ENCODE peak calls at places on chromosomes 4 and X, in seven cellular contexts. One of them, this sample, is unnamed.

GRCh38 chr4:88786011-88786410 is 88.4 kb upstream of the NAP1L5 start:
- DNase-seq in tibial nerve: no peak
- DNase-seq in AG04450: no peak
- DNase-seq in left lung: no peak
- DNase-seq in right atrium auricular region: no peak
- DNase-seq in HFF-Myc: no peak
- DNase-seq in fibroblast of mammary gland: no peak
- DNase-seq in this sample: no peak

GRCh38 chrX:131841496-131842410 is 181.3 kb upstream of the STK26 start:
- DNase-seq in tibial nerve: no peak
- DNase-seq in AG04450: no peak
- DNase-seq in left lung: no peak
- DNase-seq in right atrium auricular region: no peak
- DNase-seq in HFF-Myc: no peak
- DNase-seq in fibroblast of mammary gland: peak; percentile 54
- DNase-seq in this sample: no peak

GRCh38 chrX:119272882-119273806 is 37.1 kb downstream of the PGRMC1 start:
- DNase-seq in tibial nerve: no peak
- DNase-seq in AG04450: no peak
- DNase-seq in left lung: peak; percentile 51
- DNase-seq in right atrium auricular region: no peak
- DNase-seq in HFF-Myc: no peak
- DNase-seq in fibroblast of mammary gland: peak; percentile 52
- DNase-seq in this sample: no peak

GRCh38 chr4:71009796-71010588 is 16.5 kb downstream of the DCK start:
- DNase-seq in tibial nerve: no peak
- DNase-seq in AG04450: no peak
- DNase-seq in left lung: no peak
- DNase-seq in right atrium auricular region: no peak
- DNase-seq in HFF-Myc: peak; percentile 19
- DNase-seq in fibroblast of mammary gland: peak; percentile 74
- DNase-seq in this sample: no peak

GRCh38 chr4:113328514-113328913 is 279.1 kb downstream of the ANK2 start:
- DNase-seq in tibial nerve: no peak
- DNase-seq in AG04450: no peak
- DNase-seq in left lung: no peak
- DNase-seq in right atrium auricular region: no peak
- DNase-seq in HFF-Myc: no peak
- DNase-seq in fibroblast of mammary gland: no peak
- DNase-seq in this sample: no peak

GRCh38 chrX:150058728-150059127 is 120.4 kb upstream of the EOLA2 start:
- DNase-seq in tibial nerve: no peak
- DNase-seq in AG04450: no peak
- DNase-seq in left lung: no peak
- DNase-seq in right atrium auricular region: no peak
- DNase-seq in HFF-Myc: no peak
- DNase-seq in fibroblast of mammary gland: peak; percentile 5
- DNase-seq in this sample: no peak

GRCh38 chr4:38663021-38663800 is 788 bp upstream of the KLF3 start:
- DNase-seq in tibial nerve: no peak
- DNase-seq in AG04450: peak; percentile 24
- DNase-seq in left lung: peak; percentile 58
- DNase-seq in right atrium auricular region: no peak
- DNase-seq in HFF-Myc: no peak
- DNase-seq in fibroblast of mammary gland: no peak
- DNase-seq in this sample: peak; percentile 80

GRCh38 chrX:103540145-103540544 is 20.9 kb upstream of the RAB40A start:
- DNase-seq in tibial nerve: no peak
- DNase-seq in AG04450: no peak
- DNase-seq in left lung: no peak
- DNase-seq in right atrium auricular region: no peak
- DNase-seq in HFF-Myc: no peak
- DNase-seq in fibroblast of mammary gland: peak; percentile 60
- DNase-seq in this sample: no peak

GRCh38 chr4:158929939-158930344 is 161.1 kb downstream of the FNIP2 start:
- DNase-seq in tibial nerve: no peak
- DNase-seq in AG04450: no peak
- DNase-seq in left lung: no peak
- DNase-seq in right atrium auricular region: no peak
- DNase-seq in HFF-Myc: no peak
- DNase-seq in fibroblast of mammary gland: no peak
- DNase-seq in this sample: no peak

GRCh38 chrX:110462957-110463356 is 104.3 kb downstream of the RTL9 start:
- DNase-seq in tibial nerve: no peak
- DNase-seq in AG04450: no peak
- DNase-seq in left lung: no peak
- DNase-seq in right atrium auricular region: no peak
- DNase-seq in HFF-Myc: no peak
- DNase-seq in fibroblast of mammary gland: peak; percentile 6
- DNase-seq in this sample: no peak

GRCh38 chr4:86233681-86234080 is 126.2 kb downstream of the MAPK10 start:
- DNase-seq in tibial nerve: no peak
- DNase-seq in AG04450: no peak
- DNase-seq in left lung: no peak
- DNase-seq in right atrium auricular region: no peak
- DNase-seq in HFF-Myc: no peak
- DNase-seq in fibroblast of mammary gland: no peak
- DNase-seq in this sample: no peak

GRCh38 chrX:437636-438390 is 51.1 kb upstream of the PPP2R3B start:
- DNase-seq in tibial nerve: no peak
- DNase-seq in AG04450: no peak
- DNase-seq in left lung: no peak
- DNase-seq in right atrium auricular region: no peak
- DNase-seq in HFF-Myc: no peak
- DNase-seq in fibroblast of mammary gland: no peak
- DNase-seq in this sample: no peak

GRCh38 chr4:87093443-87094123 is 126.8 kb downstream of the KLHL8 start:
- DNase-seq in tibial nerve: peak; percentile 28
- DNase-seq in AG04450: no peak
- DNase-seq in left lung: no peak
- DNase-seq in right atrium auricular region: no peak
- DNase-seq in HFF-Myc: no peak
- DNase-seq in fibroblast of mammary gland: peak; percentile 54
- DNase-seq in this sample: no peak

GRCh38 chrX:40152173-40152705 is 54.5 kb upstream of the BCOR start:
- DNase-seq in tibial nerve: no peak
- DNase-seq in AG04450: no peak
- DNase-seq in left lung: no peak
- DNase-seq in right atrium auricular region: no peak
- DNase-seq in HFF-Myc: no peak
- DNase-seq in fibroblast of mammary gland: no peak
- DNase-seq in this sample: peak; percentile 39

GRCh38 chr4:136103616-136104015 is 1428.7 kb downstream of the PCDH18 start:
- DNase-seq in tibial nerve: no peak
- DNase-seq in AG04450: no peak
- DNase-seq in left lung: no peak
- DNase-seq in right atrium auricular region: no peak
- DNase-seq in HFF-Myc: no peak
- DNase-seq in fibroblast of mammary gland: no peak
- DNase-seq in this sample: no peak

GRCh38 chr4:139556071-139556734 is at the start of gene SETD7:
- DNase-seq in tibial nerve: peak; percentile 63
- DNase-seq in AG04450: no peak
- DNase-seq in left lung: peak; percentile 84
- DNase-seq in right atrium auricular region: peak; percentile 85
- DNase-seq in HFF-Myc: no peak
- DNase-seq in fibroblast of mammary gland: peak; percentile 71
- DNase-seq in this sample: peak; percentile 73

GRCh38 chrX:136162827-136163427 is 15.6 kb downstream of the FHL1 start:
- DNase-seq in tibial nerve: no peak
- DNase-seq in AG04450: no peak
- DNase-seq in left lung: no peak
- DNase-seq in right atrium auricular region: peak; percentile 74
- DNase-seq in HFF-Myc: no peak
- DNase-seq in fibroblast of mammary gland: peak; percentile 63
- DNase-seq in this sample: no peak

GRCh38 chr4:140789752-140790151 is 33.6 kb upstream of the TBC1D9 start:
- DNase-seq in tibial nerve: no peak
- DNase-seq in AG04450: no peak
- DNase-seq in left lung: no peak
- DNase-seq in right atrium auricular region: no peak
- DNase-seq in HFF-Myc: no peak
- DNase-seq in fibroblast of mammary gland: peak; percentile 44
- DNase-seq in this sample: no peak

GRCh38 chr4:25178838-25179261 is 18.6 kb upstream of the SEPSECS start:
- DNase-seq in tibial nerve: no peak
- DNase-seq in AG04450: no peak
- DNase-seq in left lung: no peak
- DNase-seq in right atrium auricular region: no peak
- DNase-seq in HFF-Myc: no peak
- DNase-seq in fibroblast of mammary gland: no peak
- DNase-seq in this sample: no peak

GRCh38 chrX:24479924-24480722 is 15.0 kb downstream of the PDK3 start:
- DNase-seq in tibial nerve: peak; percentile 5
- DNase-seq in AG04450: no peak
- DNase-seq in left lung: peak; percentile 64
- DNase-seq in right atrium auricular region: no peak
- DNase-seq in HFF-Myc: no peak
- DNase-seq in fibroblast of mammary gland: peak; percentile 6
- DNase-seq in this sample: no peak

GRCh38 chrX:150361070-150361776 is 1.9 kb upstream of the MAMLD1 start:
- DNase-seq in tibial nerve: no peak
- DNase-seq in AG04450: no peak
- DNase-seq in left lung: no peak
- DNase-seq in right atrium auricular region: peak; percentile 52
- DNase-seq in HFF-Myc: no peak
- DNase-seq in fibroblast of mammary gland: no peak
- DNase-seq in this sample: peak; percentile 38

GRCh38 chr4:113411496-113411938 is 350.0 kb downstream of the CAMK2D start:
- DNase-seq in tibial nerve: peak; percentile 51
- DNase-seq in AG04450: peak; percentile 87
- DNase-seq in left lung: no peak
- DNase-seq in right atrium auricular region: no peak
- DNase-seq in HFF-Myc: peak; percentile 39
- DNase-seq in fibroblast of mammary gland: peak; percentile 96
- DNase-seq in this sample: no peak

GRCh38 chr4:77072195-77072753 is 3.5 kb downstream of the CCNI start:
- DNase-seq in tibial nerve: no peak
- DNase-seq in AG04450: no peak
- DNase-seq in left lung: no peak
- DNase-seq in right atrium auricular region: no peak
- DNase-seq in HFF-Myc: no peak
- DNase-seq in fibroblast of mammary gland: no peak
- DNase-seq in this sample: no peak

DNA sequence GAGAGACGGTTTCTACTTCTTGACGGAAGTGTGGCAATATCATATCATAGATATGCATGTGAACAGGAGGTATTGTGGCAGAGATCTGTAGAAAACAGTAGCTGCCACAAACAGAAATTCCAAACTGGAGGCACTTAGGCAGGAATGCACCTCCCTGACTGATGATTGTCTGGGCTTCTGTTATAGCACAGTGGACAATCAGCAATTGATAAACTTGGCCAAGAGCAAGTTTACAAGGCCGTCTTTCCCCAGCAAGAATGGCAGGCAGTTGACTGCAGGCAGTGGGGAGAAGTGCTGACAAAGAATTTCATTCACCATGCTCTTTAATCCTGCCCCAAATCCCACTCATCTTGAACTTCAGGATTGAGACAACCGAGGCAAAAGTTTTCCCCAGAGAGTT is 114.4 kb upstream of the STOX2 start:
- DNase-seq in tibial nerve: no peak
- DNase-seq in AG04450: no peak
- DNase-seq in left lung: no peak
- DNase-seq in right atrium auricular region: no peak
- DNase-seq in HFF-Myc: no peak
- DNase-seq in fibroblast of mammary gland: no peak
- DNase-seq in this sample: no peak
- TF ChIP-seq CTCF in tibial nerve: no peak
- TF ChIP-seq CTCF in AG04450: no peak
- TF ChIP-seq CTCF in left lung: no peak
- TF ChIP-seq CTCF in right atrium auricular region: no peak
- TF ChIP-seq CTCF in HFF-Myc: no peak
- TF ChIP-seq CTCF in fibroblast of mammary gland: no peak
- TF ChIP-seq CTCF in this sample: no peak

DNA sequence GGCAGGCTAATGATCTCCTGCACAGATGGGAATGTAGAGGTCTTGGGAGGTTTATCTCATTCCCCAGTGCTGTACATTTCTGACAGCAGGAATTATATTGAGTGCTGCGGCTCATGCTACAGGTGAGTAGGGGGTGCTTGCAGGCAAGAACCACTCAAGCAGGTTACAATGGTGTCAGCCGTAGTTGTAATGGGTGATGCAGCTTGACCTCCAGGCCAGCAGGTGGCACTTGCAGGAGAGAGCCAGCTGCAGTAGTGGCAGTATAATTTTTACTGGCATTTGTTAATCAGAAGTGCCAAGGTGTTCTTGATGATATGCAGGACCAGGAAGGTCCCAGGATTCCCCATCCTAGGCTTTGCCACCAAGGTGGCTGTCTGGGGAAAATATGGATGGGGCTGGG is 759.6 kb upstream of the NDST4 start:
- DNase-seq in tibial nerve: no peak
- DNase-seq in AG04450: no peak
- DNase-seq in left lung: no peak
- DNase-seq in right atrium auricular region: no peak
- DNase-seq in HFF-Myc: no peak
- DNase-seq in fibroblast of mammary gland: no peak
- DNase-seq in this sample: no peak
- TF ChIP-seq CTCF in tibial nerve: no peak
- TF ChIP-seq CTCF in AG04450: no peak
- TF ChIP-seq CTCF in left lung: no peak
- TF ChIP-seq CTCF in right atrium auricular region: no peak
- TF ChIP-seq CTCF in HFF-Myc: no peak
- TF ChIP-seq CTCF in fibroblast of mammary gland: no peak
- TF ChIP-seq CTCF in this sample: no peak

DNA sequence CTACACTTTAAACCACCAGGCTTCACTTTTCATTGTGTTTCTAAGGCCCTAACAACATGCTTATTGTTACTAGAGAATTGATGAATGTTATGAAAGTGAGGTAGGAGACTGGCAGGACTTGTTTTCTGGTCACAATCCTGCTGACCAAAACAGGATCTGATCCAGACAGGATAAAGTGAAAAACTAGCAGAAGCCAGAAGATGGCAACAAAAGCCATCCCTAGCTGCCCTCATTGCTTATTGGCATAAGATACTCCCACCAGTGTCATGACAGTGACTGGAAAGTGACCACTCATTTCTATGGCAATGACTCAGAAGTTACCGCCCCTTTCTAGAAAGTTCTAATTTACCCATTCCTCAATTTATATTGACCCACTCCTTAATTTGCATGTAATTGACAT is 29.9 kb upstream of the FGG start:
- DNase-seq in tibial nerve: no peak
- DNase-seq in AG04450: no peak
- DNase-seq in left lung: no peak
- DNase-seq in right atrium auricular region: no peak
- DNase-seq in HFF-Myc: no peak
- DNase-seq in fibroblast of mammary gland: peak; percentile 17
- DNase-seq in this sample: no peak
- TF ChIP-seq CTCF in tibial nerve: no peak
- TF ChIP-seq CTCF in AG04450: no peak
- TF ChIP-seq CTCF in left lung: no peak
- TF ChIP-seq CTCF in right atrium auricular region: no peak
- TF ChIP-seq CTCF in HFF-Myc: no peak
- TF ChIP-seq CTCF in fibroblast of mammary gland: no peak
- TF ChIP-seq CTCF in this sample: no peak

DNA sequence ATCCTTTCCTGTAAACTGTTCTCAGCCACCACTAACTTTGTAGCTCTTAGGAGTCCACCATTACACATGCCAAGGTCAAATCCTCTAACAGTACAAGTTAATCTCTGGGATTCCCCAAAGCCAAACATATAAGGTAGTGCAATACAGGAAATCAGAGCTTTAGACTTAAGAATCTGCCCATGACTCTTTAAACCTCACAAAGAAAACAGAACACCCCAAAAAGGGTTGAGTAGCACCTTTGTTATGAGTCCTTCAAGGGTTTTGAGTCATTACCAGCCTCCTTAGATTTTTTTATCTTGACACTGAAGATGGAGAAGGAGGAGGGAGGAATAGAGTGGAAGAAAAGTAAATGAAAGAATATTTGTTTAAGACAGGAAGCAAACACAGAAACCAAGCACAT is 243.9 kb upstream of the SPANXN1 start:
- DNase-seq in tibial nerve: no peak
- DNase-seq in AG04450: no peak
- DNase-seq in left lung: no peak
- DNase-seq in right atrium auricular region: no peak
- DNase-seq in HFF-Myc: no peak
- DNase-seq in fibroblast of mammary gland: no peak
- DNase-seq in this sample: no peak
- TF ChIP-seq CTCF in tibial nerve: no peak
- TF ChIP-seq CTCF in AG04450: no peak
- TF ChIP-seq CTCF in left lung: no peak
- TF ChIP-seq CTCF in right atrium auricular region: no peak
- TF ChIP-seq CTCF in HFF-Myc: no peak
- TF ChIP-seq CTCF in fibroblast of mammary gland: no peak
- TF ChIP-seq CTCF in this sample: no peak

This sample was measured in mesothelial cell of epicardium.